ENCODE peak calls at places on chromosomes 11 and 22, in six cellular contexts. U is retina, R is HL-60, B is HS-5, O is cardiac muscle cell, Q is mucosa of gallbladder. S is an unnamed sample.

GRCh38 chr11:111298466-111299110 is at the start of gene POU2AF3:
- DNase-seq in U (no peak), R (no peak), B (no peak), O (peak), Q (no peak), S (no peak)

GRCh38 chr11:124467376-124468061 is 22.0 kb upstream of the OR8B8 start:
- DNase-seq in U (no peak), R (no peak), B (no peak), O (peak), Q (no peak), S (no peak)

GRCh38 chr11:78039919-78040671 is 17.0 kb upstream of the KCTD14 start:
- DNase-seq in U (peak), R (peak), B (peak), O (peak), Q (peak), S (peak)

GRCh38 chr11:71383461-71383860 is 64.7 kb downstream of the DHCR7 start:
- DNase-seq in U (no peak), R (no peak), B (no peak), O (no peak), Q (no peak), S (no peak)

GRCh38 chr11:31652528-31652927 is 143.0 kb downstream of the ELP4 start:
- DNase-seq in U (no peak), R (no peak), B (no peak), O (no peak), Q (no peak), S (no peak)

GRCh38 chr11:131674051-131674755 is 303.8 kb downstream of the NTM start:
- DNase-seq in U (peak), R (peak), B (peak), O (peak), Q (peak), S (peak)

GRCh38 chr22:27799334-27800249 is 2.0 kb downstream of the MN1 start:
- DNase-seq in U (no peak), R (no peak), B (no peak), O (no peak), Q (no peak), S (no peak)

GRCh38 chr11:17221968-17222367 is 14.2 kb upstream of the PIK3C2A start:
- DNase-seq in U (no peak), R (peak), B (peak), O (peak), Q (no peak), S (no peak)

GRCh38 chr22:30615543-30615954 is 8.6 kb downstream of the TCN2 start:
- DNase-seq in U (no peak), R (no peak), B (no peak), O (no peak), Q (no peak), S (no peak)

GRCh38 chr11:32905028-32905667 is 12.5 kb downstream of the QSER1 start:
- DNase-seq in U (no peak), R (no peak), B (no peak), O (peak), Q (no peak), S (no peak)

GRCh38 chr11:45876401-45876800 is 9.1 kb upstream of the MAPK8IP1 start:
- DNase-seq in U (no peak), R (no peak), B (no peak), O (no peak), Q (no peak), S (no peak)

GRCh38 chr11:34240150-34240494 is 117.7 kb downstream of the ABTB2 start:
- DNase-seq in U (no peak), R (no peak), B (no peak), O (no peak), Q (no peak), S (no peak)

GRCh38 chr11:12156301-12157140 is 46.1 kb downstream of the MICAL2 start:
- DNase-seq in U (no peak), R (no peak), B (no peak), O (no peak), Q (no peak), S (peak)

GRCh38 chr11:96579642-96580041 is 189.8 kb downstream of the JRKL start:
- DNase-seq in U (no peak), R (no peak), B (no peak), O (no peak), Q (no peak), S (no peak)

GRCh38 chr11:12556788-12557384 is 117.3 kb upstream of the TEAD1 start:
- DNase-seq in U (no peak), R (no peak), B (peak), O (peak), Q (peak), S (peak)

GRCh38 chr11:76131142-76131541 is 75.2 kb downstream of the WNT11 start:
- DNase-seq in U (no peak), R (no peak), B (no peak), O (no peak), Q (no peak), S (no peak)

GRCh38 chr11:129652828-129653227 is 162.8 kb upstream of the TMEM45B start:
- DNase-seq in U (no peak), R (no peak), B (no peak), O (no peak), Q (no peak), S (no peak)

GRCh38 chr11:87596176-87596575 is 558.4 kb downstream of the TMEM135 start:
- DNase-seq in U (no peak), R (no peak), B (no peak), O (no peak), Q (no peak), S (no peak)

GRCh38 chr22:28299329-28299728 is 380.3 kb upstream of the PITPNB start:
- DNase-seq in U (no peak), R (no peak), B (no peak), O (no peak), Q (no peak), S (no peak)

GRCh38 chr11:68308068-68308467 is 4.3 kb upstream of the LRP5 start:
- DNase-seq in U (no peak), R (no peak), B (no peak), O (no peak), Q (no peak), S (no peak)

GRCh38 chr11:57358543-57358961 is 20.4 kb downstream of the P2RX3 start:
- DNase-seq in U (no peak), R (no peak), B (no peak), O (no peak), Q (no peak), S (no peak)

GRCh38 chr11:102924851-102925380 is 30.6 kb downstream of the MMP13 start:
- DNase-seq in U (no peak), R (peak), B (no peak), O (no peak), Q (no peak), S (peak)

GRCh38 chr22:44003776-44004460 is 20.2 kb upstream of the PARVB start:
- DNase-seq in U (peak), R (no peak), B (no peak), O (no peak), Q (no peak), S (no peak)

GRCh38 chr22:23220485-23221350 is 40.4 kb downstream of the BCR start:
- DNase-seq in U (no peak), R (peak), B (no peak), O (peak), Q (no peak), S (peak)

GRCh38 chr22:26828311-26828710 is 170.9 kb downstream of the MIAT start:
- DNase-seq in U (no peak), R (no peak), B (no peak), O (no peak), Q (no peak), S (no peak)

GRCh38 chr11:128061321-128061871 is 526.0 kb downstream of the ETS1 start:
- DNase-seq in U (peak), R (no peak), B (no peak), O (no peak), Q (no peak), S (no peak)

GRCh38 chr22:26035523-26035922 is 133.7 kb upstream of the SEZ6L start:
- DNase-seq in U (no peak), R (no peak), B (no peak), O (no peak), Q (no peak), S (no peak)

GRCh38 chr22:21946262-21946925 is 6.3 kb downstream of the PPM1F start:
- DNase-seq in U (no peak), R (no peak), B (no peak), O (no peak), Q (no peak), S (no peak)

GRCh38 chr11:125408281-125408680 is 87.8 kb downstream of the FEZ1 start:
- DNase-seq in U (no peak), R (no peak), B (no peak), O (no peak), Q (no peak), S (no peak)

GRCh38 chr22:36628561-36629060 is 74.9 kb downstream of the CACNG2 start:
- DNase-seq in U (no peak), R (no peak), B (no peak), O (no peak), Q (no peak), S (no peak)

GRCh38 chr11:134503104-134503503 is 91.1 kb upstream of the B3GAT1 start:
- DNase-seq in U (no peak), R (no peak), B (no peak), O (no peak), Q (no peak), S (no peak)

GRCh38 chr11:89612111-89612510 is 98.0 kb upstream of the TRIM77 start:
- DNase-seq in U (no peak), R (no peak), B (no peak), O (no peak), Q (no peak), S (no peak)

GRCh38 chr22:36156515-36157419 is 3.8 kb downstream of the APOL3 start:
- DNase-seq in U (no peak), R (no peak), B (peak), O (peak), Q (peak), S (peak)

GRCh38 chr11:119380816-119381185 is 689 bp downstream of the USP2 start:
- DNase-seq in U (no peak), R (no peak), B (no peak), O (no peak), Q (no peak), S (no peak)

GRCh38 chr11:66032962-66033735 is 6.9 kb upstream of the CATSPER1 start:
- DNase-seq in U (no peak), R (no peak), B (no peak), O (no peak), Q (no peak), S (no peak)

GRCh38 chr22:27274770-27275449 is 526.6 kb downstream of the MN1 start:
- DNase-seq in U (no peak), R (no peak), B (no peak), O (peak), Q (no peak), S (no peak)